ENCODE peak calls at places on chromosomes 3 and 15, in five cellular contexts. P, T, L, M and K are unnamed samples.
A peak's percentile ranks its signal among the peaks of the same experiment; 100 is the strongest.

GRCh38 chr3:13178107-13178506 is 104.9 kb upstream of the IQSEC1 start:
- DNase-seq in P (no peak), T (no peak), L (no peak), M (no peak), K (no peak)

GRCh38 chr3:46386206-46386605 is 15.5 kb downstream of the CCR5 start:
- DNase-seq in P (peak; percentile 95), T (peak; percentile 49), L (peak; percentile 9), M (no peak), K (no peak)

GRCh38 chr3:38840987-38841386 is 25.0 kb upstream of the SCN10A start:
- DNase-seq in P (no peak), T (no peak), L (no peak), M (no peak), K (no peak)

GRCh38 chr15:32042269-32042996 is 12.1 kb downstream of the CHRNA7 start:
- DNase-seq in P (peak; percentile 86), T (no peak), L (no peak), M (no peak), K (no peak)

GRCh38 chr3:189458536-189458935 is 172.7 kb upstream of the TP63 start:
- DNase-seq in P (peak; percentile 26), T (no peak), L (no peak), M (no peak), K (no peak)

GRCh38 chr3:57986261-57986660 is 22.0 kb upstream of the FLNB start:
- DNase-seq in P (no peak), T (no peak), L (no peak), M (no peak), K (no peak)

GRCh38 chr15:80418892-80419537 is 14.8 kb downstream of the ARNT2 start:
- DNase-seq in P (peak; percentile 65), T (peak; percentile 70), L (peak; percentile 49), M (no peak), K (no peak)

GRCh38 chr15:33699691-33700447 is 268.4 kb upstream of the CHRM5 start:
- DNase-seq in P (peak; percentile 44), T (no peak), L (no peak), M (no peak), K (no peak)

GRCh38 chr3:161854232-161854771 is 357.7 kb downstream of the OTOL1 start:
- DNase-seq in P (peak; percentile 72), T (peak; percentile 5), L (peak; percentile 84), M (no peak), K (no peak)

GRCh38 chr15:96264351-96264798 is 66.1 kb upstream of the NR2F2 start:
- DNase-seq in P (peak; percentile 90), T (no peak), L (no peak), M (no peak), K (no peak)

GRCh38 chr3:194091141-194091540 is 44.8 kb upstream of the HES1 start:
- DNase-seq in P (peak; percentile 95), T (peak; percentile 60), L (peak; percentile 78), M (no peak), K (no peak)

GRCh38 chr15:75751116-75751875 is 38.6 kb upstream of the CSPG4 start:
- DNase-seq in P (no peak), T (no peak), L (no peak), M (no peak), K (no peak)

GRCh38 chr3:41224120-41224806 is 25.0 kb downstream of the CTNNB1 start:
- DNase-seq in P (peak; percentile 78), T (peak; percentile 92), L (peak; percentile 81), M (no peak), K (no peak)

GRCh38 chr15:73822998-73823397 is 50.4 kb upstream of the TBC1D21 start:
- DNase-seq in P (peak; percentile 17), T (peak; percentile 53), L (peak; percentile 41), M (no peak), K (no peak)

GRCh38 chr3:36907911-36908646 is 36.8 kb downstream of the TRANK1 start:
- DNase-seq in P (peak; percentile 71), T (peak; percentile 53), L (peak; percentile 71), M (no peak), K (no peak)

GRCh38 chr15:98556321-98556720 is 92.0 kb upstream of the IGF1R start:
- DNase-seq in P (no peak), T (no peak), L (no peak), M (no peak), K (no peak)

GRCh38 chr15:55344206-55344605 is 25.2 kb downstream of the PIGB start:
- DNase-seq in P (peak; percentile 60), T (peak; percentile 52), L (no peak), M (no peak), K (no peak)

GRCh38 chr3:145807990-145808389 is 353.0 kb downstream of the PLOD2 start:
- DNase-seq in P (no peak), T (peak; percentile 8), L (peak; percentile 36), M (no peak), K (no peak)

GRCh38 chr15:64981812-64982431 is 7.8 kb downstream of the SPG21 start:
- DNase-seq in P (no peak), T (no peak), L (no peak), M (no peak), K (no peak)

GRCh38 chr3:26271848-26272247 is 350.7 kb upstream of the LRRC3B start:
- DNase-seq in P (no peak), T (no peak), L (no peak), M (no peak), K (no peak)

GRCh38 chr3:169668957-169669681 is 5.6 kb upstream of the MECOM start:
- DNase-seq in P (peak; percentile 82), T (peak; percentile 61), L (peak; percentile 50), M (no peak), K (no peak)

GRCh38 chr3:119912220-119912619 is 130.3 kb downstream of the NR1I2 start:
- DNase-seq in P (no peak), T (no peak), L (no peak), M (no peak), K (no peak)

GRCh38 chr3:167920747-167921146 is 175.0 kb downstream of the GOLIM4 start:
- DNase-seq in P (no peak), T (no peak), L (no peak), M (no peak), K (no peak)

GRCh38 chr3:138348107-138348949 is at the start of gene MRAS:
- DNase-seq in P (peak; percentile 83), T (peak; percentile 85), L (peak; percentile 75), M (peak; percentile 5), K (peak; percentile 42)

GRCh38 chr3:188066141-188066540 is 87.8 kb upstream of the LPP start:
- DNase-seq in P (no peak), T (peak; percentile 23), L (no peak), M (no peak), K (no peak)